ENCODE peak calls at places on chromosomes 5 and 9, in nine cellular contexts. F, L, M, N, B, G, J, Z and H are unnamed samples.

GRCh38 chr9:90870646-90871326 is 69.2 kb downstream of the SYK start:
- DNase-seq in F (peak; percentile 20), L (peak; percentile 44), M (peak; percentile 55), N (no peak), B (no peak), G (peak; percentile 53), J (peak; percentile 27), Z (no peak), H (no peak)

GRCh38 chr9:89311346-89312153 is 555 bp downstream of the CKS2 start:
- DNase-seq in F (no peak), L (no peak), M (no peak), N (no peak), B (peak; percentile 65), G (no peak), J (no peak), Z (peak; percentile 53), H (no peak)

GRCh38 chr5:68419637-68420452 is 204.3 kb downstream of the PIK3R1 start:
- DNase-seq in F (no peak), L (no peak), M (peak; percentile 18), N (no peak), B (no peak), G (peak; percentile 31), J (no peak), Z (no peak), H (no peak)

GRCh38 chr5:137752873-137753226 is 1.3 kb downstream of the HNRNPA0 start:
- DNase-seq in F (no peak), L (no peak), M (no peak), N (no peak), B (no peak), G (peak; percentile 24), J (no peak), Z (no peak), H (peak; percentile 5)

GRCh38 chr9:94809778-94810177 is 83.3 kb downstream of the AOPEP start:
- DNase-seq in F (no peak), L (no peak), M (no peak), N (no peak), B (no peak), G (no peak), J (no peak), Z (no peak), H (no peak)

GRCh38 chr5:137935694-137936093 is 46.4 kb downstream of the PKD2L2 start:
- DNase-seq in F (no peak), L (no peak), M (no peak), N (no peak), B (no peak), G (no peak), J (no peak), Z (no peak), H (no peak)

GRCh38 chr5:83644301-83644700 is 76.4 kb downstream of the HAPLN1 start:
- DNase-seq in F (no peak), L (no peak), M (no peak), N (no peak), B (no peak), G (no peak), J (no peak), Z (no peak), H (no peak)

GRCh38 chr9:131682261-131682660 is 57.6 kb downstream of the RAPGEF1 start:
- DNase-seq in F (no peak), L (no peak), M (no peak), N (no peak), B (no peak), G (no peak), J (no peak), Z (peak; percentile 35), H (no peak)

GRCh38 chr9:109027176-109027575 is 13.9 kb upstream of the CTNNAL1 start:
- DNase-seq in F (no peak), L (peak; percentile 14), M (peak; percentile 21), N (no peak), B (no peak), G (no peak), J (no peak), Z (no peak), H (no peak)

GRCh38 chr9:38294130-38294529 is 98.4 kb upstream of the ALDH1B1 start:
- DNase-seq in F (no peak), L (no peak), M (no peak), N (no peak), B (no peak), G (no peak), J (no peak), Z (no peak), H (no peak)

GRCh38 chr9:133127340-133127981 is 6.4 kb upstream of the RALGDS start:
- DNase-seq in F (no peak), L (no peak), M (no peak), N (no peak), B (peak; percentile 78), G (peak; percentile 90), J (no peak), Z (peak; percentile 88), H (peak; percentile 62)

GRCh38 chr5:176844706-176845391 is 34.5 kb downstream of the UNC5A start:
- DNase-seq in F (no peak), L (peak; percentile 16), M (no peak), N (no peak), B (no peak), G (no peak), J (no peak), Z (no peak), H (no peak)

GRCh38 chr5:140801494-140801841 is 611 bp downstream of the PCDHA3 start:
- DNase-seq in F (no peak), L (no peak), M (no peak), N (no peak), B (peak; percentile 38), G (peak; percentile 22), J (peak; percentile 29), Z (no peak), H (no peak)

GRCh38 chr5:140806834-140807775 is at the start of gene PCDHA4:
- DNase-seq in F (peak; percentile 63), L (no peak), M (peak; percentile 84), N (no peak), B (peak; percentile 68), G (peak; percentile 43), J (peak; percentile 24), Z (no peak), H (no peak)

GRCh38 chr5:140800816-140801493 is at the start of gene PCDHA3:
- DNase-seq in F (no peak), L (peak; percentile 1), M (no peak), N (no peak), B (no peak), G (peak; percentile 37), J (peak; percentile 22), Z (no peak), H (no peak)

DNA sequence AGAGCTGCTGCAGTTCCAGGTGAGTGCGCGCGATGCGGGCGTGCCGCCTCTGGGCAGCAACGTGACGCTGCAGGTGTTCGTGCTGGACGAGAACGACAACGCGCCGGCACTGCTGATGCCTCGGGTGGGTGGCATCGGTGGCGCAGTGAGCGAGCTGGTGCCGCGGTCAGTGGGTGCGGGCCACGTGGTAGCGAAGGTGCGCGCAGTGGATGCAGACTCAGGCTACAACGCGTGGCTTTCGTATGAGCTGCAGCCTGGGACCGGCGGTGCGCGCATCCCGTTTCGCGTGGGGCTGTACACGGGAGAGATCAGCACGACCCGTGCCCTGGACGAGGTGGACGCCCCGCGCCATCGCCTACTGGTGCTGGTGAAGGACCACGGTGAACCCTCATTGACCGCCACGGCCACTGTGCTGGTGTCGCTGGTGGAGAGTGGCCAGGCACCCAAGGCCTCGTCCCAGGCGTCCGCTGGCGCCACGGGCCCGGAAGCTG is 2.0 kb downstream of the PCDHA3 start:
- DNase-seq in F (no peak), L (no peak), M (no peak), N (no peak), B (peak; percentile 50), G (no peak), J (no peak), Z (no peak), H (no peak)
- H3K9me3 ChIP-seq in F (peaks cover 16% of the 10 kb centered on the region), L (peaks cover 17% of the 10 kb centered on the region), M (peaks cover 9% of the 10 kb centered on the region), N (peaks cover 79% of the 10 kb centered on the region), B (peaks cover 3% of the 10 kb centered on the region), G (peaks cover 3% of the 10 kb centered on the region), J (peaks cover 26% of the 10 kb centered on the region), Z (no peaks in the 10 kb centered on the region), H (no peaks in the 10 kb centered on the region)

DNA sequence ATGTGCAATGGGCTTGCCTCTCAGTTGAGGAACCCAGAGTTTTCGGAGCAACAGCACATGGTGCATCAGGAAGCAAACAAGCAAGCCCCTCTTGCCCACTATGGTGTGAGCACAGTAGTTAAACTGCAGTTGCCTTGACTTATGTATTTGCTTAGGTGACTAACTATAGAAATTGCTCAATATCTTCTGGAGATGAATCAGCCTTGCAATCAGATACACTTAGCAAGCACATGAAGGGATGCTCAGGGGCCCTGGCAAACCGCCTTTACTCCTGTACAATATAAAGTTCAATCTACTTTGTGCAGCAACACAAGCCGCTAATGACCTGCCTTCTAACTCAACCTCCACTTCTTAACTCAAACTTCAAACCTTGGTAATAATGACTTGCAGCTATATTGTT is 581.7 kb upstream of the RIOK2 start:
- DNase-seq in F (no peak), L (peak; percentile 94), M (no peak), N (no peak), B (no peak), G (no peak), J (no peak), Z (no peak), H (no peak)
- H3K9me3 ChIP-seq in F (no peaks in the 10 kb centered on the region), L (no peaks in the 10 kb centered on the region), M (no peaks in the 10 kb centered on the region), N (no peaks in the 10 kb centered on the region), B (no peaks in the 10 kb centered on the region), G (no peaks in the 10 kb centered on the region), J (no peaks in the 10 kb centered on the region), Z (no peaks in the 10 kb centered on the region), H (no peaks in the 10 kb centered on the region)

DNA sequence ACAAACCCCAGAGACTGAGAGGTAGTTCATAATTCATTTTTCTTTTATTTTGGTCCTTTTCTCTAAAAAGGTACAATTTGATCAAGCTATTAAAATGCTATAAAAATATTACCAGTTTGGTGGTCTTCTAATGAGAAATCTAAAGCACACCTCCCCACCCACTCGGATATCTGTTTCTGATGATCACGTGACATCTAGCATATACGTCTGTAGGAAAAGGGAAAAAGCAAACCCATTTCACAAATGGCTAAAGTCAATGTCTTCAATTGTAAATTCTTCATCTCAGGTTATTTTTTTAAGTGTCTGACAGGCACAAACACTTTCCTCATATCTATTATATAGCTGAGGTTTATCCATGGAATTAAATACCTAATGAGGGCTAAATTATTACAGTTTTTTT is 18.9 kb downstream of the ZNF354A start:
- DNase-seq in F (no peak), L (no peak), M (no peak), N (no peak), B (no peak), G (no peak), J (no peak), Z (no peak), H (no peak)
- H3K9me3 ChIP-seq in F (peaks cover 27% of the 10 kb centered on the region), L (peaks cover 55% of the 10 kb centered on the region), M (peaks cover 53% of the 10 kb centered on the region), N (peaks cover 100% of the 10 kb centered on the region), B (peaks cover 17% of the 10 kb centered on the region), G (peaks cover 14% of the 10 kb centered on the region), J (peaks cover 82% of the 10 kb centered on the region), Z (peaks cover 83% of the 10 kb centered on the region), H (no peaks in the 10 kb centered on the region)

DNA sequence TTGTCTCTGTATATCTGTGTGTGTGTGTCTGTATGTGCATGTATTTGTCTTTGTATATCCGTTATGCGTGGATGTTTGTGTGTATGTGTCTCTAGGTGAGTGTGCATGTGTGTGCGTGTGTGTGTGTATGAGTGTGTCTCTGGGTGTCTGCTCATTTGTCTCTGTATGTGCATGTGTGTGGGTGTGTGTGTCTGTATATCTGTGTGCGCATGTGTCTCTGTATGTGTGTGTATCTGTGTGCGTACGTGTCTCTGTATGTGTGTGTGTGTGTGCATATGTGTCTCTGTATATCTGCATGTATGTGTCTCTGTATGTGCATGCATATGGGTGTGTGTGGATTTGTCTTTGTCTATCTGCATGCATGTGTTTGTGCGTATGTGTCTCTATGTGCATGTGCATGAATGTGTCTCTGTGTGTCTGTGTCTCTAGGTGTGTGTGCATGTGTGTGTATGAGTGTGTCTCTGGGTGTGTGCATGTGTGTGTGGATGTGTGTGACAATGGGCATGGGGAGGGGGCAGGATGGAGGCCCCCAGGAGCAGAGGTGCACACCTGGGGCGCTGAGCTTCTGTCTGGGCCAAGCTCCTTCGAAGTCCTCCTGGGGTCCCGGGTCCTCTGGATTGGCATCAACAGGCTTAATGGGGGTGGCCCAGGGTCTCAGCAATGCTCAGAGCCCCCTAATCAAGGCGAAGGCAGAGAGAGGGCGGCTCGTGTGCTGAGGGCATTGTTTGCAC is 373.4 kb upstream of the IRX4 start:
- DNase-seq in F (no peak), L (no peak), M (no peak), N (no peak), B (no peak), G (no peak), J (no peak), Z (no peak), H (no peak)
- H3K9me3 ChIP-seq in F (no peaks in the 10 kb centered on the region), L (peaks cover 50% of the 10 kb centered on the region), M (no peaks in the 10 kb centered on the region), N (no peaks in the 10 kb centered on the region), B (no peaks in the 10 kb centered on the region), G (no peaks in the 10 kb centered on the region), J (no peaks in the 10 kb centered on the region), Z (no peaks in the 10 kb centered on the region), H (no peaks in the 10 kb centered on the region)